ENCODE peak calls at places on chromosomes 11 and 22, in five cellular contexts. P, I, S, R and E are unnamed samples.

GRCh38 chr11:112401036-112401769 is 140.5 kb upstream of the PLET1 start:
- DNase-seq in P (no peak), I (no peak), S (no peak), R (no peak), E (no peak)

GRCh38 chr11:124839051-124839971 is 25.9 kb upstream of the ROBO3 start:
- DNase-seq in P (no peak), I (no peak), S (no peak), R (no peak), E (no peak)

GRCh38 chr22:18119409-18120110 is 9.0 kb downstream of the TUBA8 start:
- DNase-seq in P (no peak), I (no peak), S (no peak), R (no peak), E (no peak)

GRCh38 chr11:100791873-100792272 is 104.8 kb downstream of the ARHGAP42 start:
- DNase-seq in P (no peak), I (no peak), S (peak), R (no peak), E (no peak)

GRCh38 chr11:7028141-7028540 is 7.9 kb downstream of the NLRP14 start:
- DNase-seq in P (no peak), I (no peak), S (no peak), R (no peak), E (no peak)

GRCh38 chr11:9626778-9627394 is 37.0 kb upstream of the SWAP70 start:
- DNase-seq in P (no peak), I (no peak), S (peak), R (no peak), E (no peak)

GRCh38 chr11:65504671-65505433 is 6.0 kb downstream of the MALAT1 start:
- DNase-seq in P (no peak), I (no peak), S (no peak), R (no peak), E (no peak)

GRCh38 chr11:109405671-109406070 is 16.3 kb upstream of the C11orf87 start:
- DNase-seq in P (no peak), I (no peak), S (no peak), R (no peak), E (no peak)

GRCh38 chr11:2525941-2526807 is 81.4 kb downstream of the KCNQ1 start:
- DNase-seq in P (peak), I (no peak), S (no peak), R (no peak), E (no peak)

GRCh38 chr22:33018232-33018864 is 39.8 kb downstream of the SYN3 start:
- DNase-seq in P (peak), I (peak), S (peak), R (peak), E (peak)

GRCh38 chr11:8809185-8809584 is 101.8 kb upstream of the AKIP1 start:
- DNase-seq in P (no peak), I (no peak), S (no peak), R (no peak), E (no peak)

GRCh38 chr11:6812391-6813005 is 13.0 kb upstream of the OR6A2 start:
- DNase-seq in P (no peak), I (peak), S (no peak), R (no peak), E (peak)

GRCh38 chr11:102283088-102283487 is 34.2 kb upstream of the BIRC3 start:
- DNase-seq in P (no peak), I (no peak), S (no peak), R (no peak), E (no peak)

GRCh38 chr11:7353100-7353499 is 101.4 kb downstream of the SYT9 start:
- DNase-seq in P (peak), I (peak), S (no peak), R (no peak), E (peak)

DNA sequence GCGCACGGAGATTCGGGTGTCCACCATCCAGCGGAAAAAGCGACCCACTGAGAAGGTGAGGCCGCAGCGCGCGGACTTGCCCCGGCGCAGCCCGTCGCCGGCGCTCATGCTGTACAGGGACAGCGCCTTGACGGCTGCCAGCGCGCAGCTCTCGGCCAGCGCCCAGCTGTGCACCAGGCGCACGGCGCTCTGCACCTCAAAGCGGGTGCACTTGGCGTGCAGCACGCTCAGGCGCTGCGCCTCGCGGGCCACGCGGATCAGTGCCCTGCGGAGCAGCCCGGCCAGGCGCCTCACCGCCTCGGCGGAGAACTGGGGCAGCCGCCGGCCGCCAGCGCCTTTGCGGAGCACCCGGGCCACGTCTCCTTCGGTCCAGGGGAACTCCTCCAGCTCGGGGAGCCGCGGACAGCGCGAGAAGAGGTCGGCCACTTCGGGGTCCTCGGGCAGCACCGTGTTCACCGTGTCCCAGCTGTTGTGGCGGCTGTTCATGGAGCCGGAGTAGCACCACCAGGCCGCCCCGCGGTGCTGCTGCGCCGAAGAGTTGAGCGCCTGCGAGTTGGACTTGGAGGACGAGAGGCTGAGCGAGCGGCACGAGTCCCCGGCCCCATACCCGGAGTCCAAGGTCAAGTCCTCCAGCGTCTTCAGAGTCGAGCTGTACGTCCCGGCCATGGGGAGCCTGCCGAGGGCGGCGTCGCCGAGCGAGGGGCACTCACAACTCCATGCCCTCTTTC is 728 bp downstream of the ABTB2 start:
- DNase-seq in P (peak), I (peak), S (no peak), R (peak), E (peak)
- TF ChIP-seq CTCF in P (no peak), I (no peak), S (no peak), R (no peak), E (no peak)

GRCh38 chr11:123430736-123431356 is 777 bp downstream of the GRAMD1B start:
- DNase-seq in P (peak), I (peak), S (no peak), R (no peak), E (peak)
- TF ChIP-seq POLR2A in P (peak), I (no peak), S (no peak), R (no peak), E (no peak)

GRCh38 chr22:17057959-17058814 is 26.6 kb upstream of the IL17RA start:
- DNase-seq in P (peak), I (peak), S (peak), R (peak), E (peak)

GRCh38 chr22:17056807-17057206 is 28.0 kb upstream of the IL17RA start:
- DNase-seq in P (no peak), I (no peak), S (no peak), R (no peak), E (no peak)

GRCh38 chr22:17056058-17056457 is 28.7 kb upstream of the IL17RA start:
- DNase-seq in P (no peak), I (no peak), S (no peak), R (no peak), E (no peak)

GRCh38 chr22:17063372-17064106 is 21.3 kb upstream of the IL17RA start:
- DNase-seq in P (no peak), I (peak), S (no peak), R (no peak), E (peak)

DNA sequence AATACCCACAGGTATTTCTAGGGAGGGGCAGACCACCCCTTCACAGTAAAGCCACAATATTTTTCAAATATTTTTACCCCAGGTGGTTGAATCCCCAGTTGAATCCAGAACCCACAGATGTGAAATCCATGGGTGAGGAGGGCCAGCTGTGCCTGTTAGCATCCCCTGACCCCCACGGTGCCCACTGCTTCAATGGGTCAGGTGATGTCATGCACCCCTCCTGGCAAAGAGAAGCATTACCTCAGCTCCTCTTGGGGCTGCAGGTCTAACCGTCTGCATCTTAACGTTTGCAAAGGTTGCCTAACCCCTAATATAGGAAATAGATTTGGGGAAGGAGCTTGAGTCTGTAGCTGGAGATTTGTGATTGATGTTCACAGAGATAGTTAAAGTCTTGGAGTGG is 24.7 kb upstream of the IL17RA start:
- DNase-seq in P (no peak), I (no peak), S (no peak), R (no peak), E (no peak)
- TF ChIP-seq CTCF in P (no peak), I (no peak), S (no peak), R (no peak), E (no peak)

GRCh38 chr11:75449271-75449670 is 16.3 kb upstream of the KLHL35 start:
- DNase-seq in P (no peak), I (no peak), S (no peak), R (no peak), E (no peak)

GRCh38 chr11:75450236-75450635 is 17.2 kb upstream of the KLHL35 start:
- DNase-seq in P (no peak), I (no peak), S (no peak), R (no peak), E (no peak)

GRCh38 chr11:75450826-75451783 is 18.1 kb upstream of the KLHL35 start:
- DNase-seq in P (no peak), I (no peak), S (no peak), R (no peak), E (peak)

GRCh38 chr11:75447415-75447814 is 14.4 kb upstream of the KLHL35 start:
- DNase-seq in P (no peak), I (no peak), S (no peak), R (no peak), E (no peak)

DNA sequence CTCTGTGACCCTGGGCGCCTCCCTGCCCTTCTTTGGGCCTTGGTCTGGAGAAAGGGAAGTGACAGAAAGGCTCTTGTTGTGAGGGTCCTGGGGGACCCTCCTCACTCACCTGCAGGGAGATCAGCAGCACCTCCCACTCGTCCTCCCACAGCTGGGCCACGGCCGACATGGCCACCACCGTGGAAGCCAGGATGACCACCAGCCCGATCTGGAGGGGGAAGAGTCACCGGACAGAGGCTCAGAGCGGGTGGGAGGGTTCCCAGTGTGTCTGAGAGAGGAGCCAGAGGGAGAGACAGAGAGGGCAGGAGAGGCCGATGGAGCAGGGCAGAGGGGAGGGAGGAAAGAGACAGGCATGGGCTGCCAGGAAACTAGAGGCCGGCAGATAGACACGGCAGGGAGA is 16.8 kb upstream of the KLHL35 start:
- DNase-seq in P (no peak), I (no peak), S (no peak), R (no peak), E (no peak)
- TF ChIP-seq POLR2A in P (no peak), I (no peak), S (no peak), R (no peak), E (no peak)

GRCh38 chr11:3609416-3610265 is 32.2 kb downstream of the ART5 start:
- DNase-seq in P (no peak), I (peak), S (no peak), R (no peak), E (peak)

GRCh38 chr11:3613998-3614741 is 27.6 kb downstream of the ART5 start:
- DNase-seq in P (no peak), I (no peak), S (no peak), R (no peak), E (no peak)

GRCh38 chr11:3614742-3615171 is 27.0 kb downstream of the ART5 start:
- DNase-seq in P (peak), I (no peak), S (no peak), R (no peak), E (no peak)

GRCh38 chr11:3615998-3616397 is 25.8 kb downstream of the ART5 start:
- DNase-seq in P (no peak), I (no peak), S (no peak), R (no peak), E (no peak)

GRCh38 chr11:3611976-3612678 is 29.7 kb downstream of the ART5 start:
- DNase-seq in P (no peak), I (no peak), S (no peak), R (no peak), E (no peak)
- TF ChIP-seq CTCF in P (no peak), I (no peak), S (no peak), R (no peak), E (no peak)

GRCh38 chr11:45803981-45804805 is 756 bp upstream of the SLC35C1 start:
- DNase-seq in P (peak), I (peak), S (no peak), R (no peak), E (peak)
- TF ChIP-seq POLR2A in P (peak), I (no peak), S (no peak), R (peak), E (no peak)

GRCh38 chr11:41431784-41432183 is 27.7 kb downstream of the LRRC4C start:
- DNase-seq in P (no peak), I (no peak), S (no peak), R (no peak), E (no peak)
- TF ChIP-seq CTCF in P (peak), I (no peak), S (peak), R (no peak), E (no peak)

GRCh38 chr11:117600976-117601708 is 195.9 kb downstream of the DSCAML1 start:
- DNase-seq in P (no peak), I (no peak), S (no peak), R (no peak), E (no peak)
- TF ChIP-seq POLR2A in P (no peak), I (no peak), S (no peak), R (no peak), E (no peak)

DNA sequence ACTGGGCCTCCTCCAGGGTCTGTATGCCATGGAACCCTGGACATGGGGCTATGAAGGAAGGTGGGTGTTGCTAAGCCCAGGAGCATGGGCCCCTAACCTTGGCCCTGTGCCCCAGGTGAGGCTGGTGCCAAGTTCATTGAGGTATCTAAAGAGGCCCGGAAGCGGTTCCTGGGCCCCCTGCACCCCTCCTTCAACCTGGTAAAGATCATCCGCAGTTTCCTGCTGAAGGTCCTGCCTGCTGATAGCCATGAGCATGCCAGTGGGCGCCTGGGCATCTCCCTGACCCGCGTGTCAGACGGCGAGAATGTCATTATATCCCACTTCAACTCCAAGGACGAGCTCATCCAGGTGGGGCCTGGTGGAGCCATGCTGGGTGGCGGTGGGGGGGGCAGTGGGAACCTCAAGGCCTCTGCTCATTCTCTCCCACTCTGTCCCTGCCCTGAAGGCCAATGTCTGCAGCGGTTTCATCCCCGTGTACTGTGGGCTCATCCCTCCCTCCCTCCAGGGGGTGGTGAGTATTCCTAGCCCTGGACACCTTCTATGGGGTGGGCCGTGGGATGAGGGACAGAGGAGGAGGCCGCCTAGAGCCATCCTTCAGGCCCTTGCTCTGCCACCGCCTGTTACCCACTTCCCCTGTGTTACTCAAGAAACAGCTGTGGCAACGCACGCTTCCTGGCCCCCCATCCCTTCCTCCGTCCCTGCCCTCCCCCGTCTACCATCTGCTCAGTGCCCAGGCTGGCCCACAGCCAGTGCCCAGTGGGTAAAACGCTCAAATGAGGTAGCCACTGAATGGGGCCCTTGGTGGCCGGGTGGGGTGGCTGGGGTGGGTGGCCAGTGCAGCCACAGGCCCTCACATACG is 3.0 kb downstream of the PNPLA2 start:
- DNase-seq in P (no peak), I (no peak), S (no peak), R (no peak), E (no peak)
- TF ChIP-seq CTCF in P (no peak), I (no peak), S (no peak), R (no peak), E (no peak)

DNA sequence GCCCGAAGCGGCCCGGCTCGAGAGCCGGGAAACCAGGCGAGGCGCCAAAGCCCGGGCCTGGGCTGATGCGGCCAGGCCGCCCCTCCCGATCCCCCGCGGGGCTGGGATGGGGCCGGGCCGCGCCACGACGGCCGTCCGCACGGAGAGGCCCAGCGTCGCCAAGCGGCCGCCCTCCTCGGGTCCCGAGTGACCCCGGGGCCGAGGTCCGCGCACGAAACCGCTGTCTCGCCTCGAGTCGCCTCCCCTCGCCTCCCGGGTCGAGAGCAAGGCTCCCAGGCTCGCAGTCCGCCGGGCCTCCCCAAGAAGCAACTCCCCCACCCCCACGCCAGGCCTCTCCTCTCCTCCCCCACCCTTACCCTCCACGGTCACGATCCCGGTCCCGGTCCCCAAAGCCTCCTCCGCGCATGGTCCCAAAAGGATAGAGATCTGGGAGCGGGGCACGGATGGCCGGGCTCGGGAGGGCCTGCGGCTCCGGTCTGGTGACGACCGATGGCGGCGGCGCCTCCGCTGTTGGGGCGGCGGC is 455 bp downstream of the DDX17 start:
- DNase-seq in P (peak), I (peak), S (no peak), R (peak), E (peak)
- TF ChIP-seq POLR2A in P (no peak), I (peak), S (peak), R (peak), E (no peak)